ENCODE peak calls at places on chromosomes 6 and 20, in five cellular contexts. W is CD4-positive, CD25-positive, alpha-beta regulatory T cell; K is T-cell; Q is CD8-positive, alpha-beta T cell; A is occipital lobe. E is an unnamed sample.

GRCh38 chr6:28615955-28616747 is 90.5 kb downstream of the GPX5 start:
- DNase-seq in Q (no peak), A (no peak), K (no peak), W (no peak), E (no peak)

GRCh38 chr20:8997720-8998119 is 71.2 kb upstream of the PLCB4 start:
- DNase-seq in K (no peak), W (no peak), A (no peak), Q (no peak), E (no peak)

GRCh38 chr20:38805958-38806854 is 709 bp downstream of the PPP1R16B start:
- DNase-seq in W (peak), A (peak), K (peak), Q (peak), E (peak)

GRCh38 chr6:39018103-39018502 is 30.5 kb upstream of the GLP1R start:
- DNase-seq in A (no peak), W (no peak), Q (no peak), K (no peak), E (no peak)

GRCh38 chr20:3681931-3682820 is at the start of gene ADAM33:
- DNase-seq in A (no peak), Q (no peak), K (no peak), W (no peak), E (no peak)

GRCh38 chr6:79610301-79611009 is 20.7 kb upstream of the SH3BGRL2 start:
- DNase-seq in W (no peak), K (no peak), Q (no peak), A (no peak), E (no peak)

GRCh38 chr6:90019216-90019615 is 124.9 kb downstream of the GJA10 start:
- DNase-seq in W (no peak), A (no peak), K (no peak), Q (no peak), E (no peak)

GRCh38 chr6:37134622-37135191 is 35.2 kb upstream of the PIM1 start:
- DNase-seq in A (no peak), K (peak), W (no peak), Q (peak), E (no peak)

GRCh38 chr6:153553627-153554026 is 422.5 kb upstream of the RGS17 start:
- DNase-seq in K (no peak), A (no peak), W (no peak), Q (no peak), E (no peak)

GRCh38 chr6:137677714-137678113 is 183.5 kb upstream of the OLIG3 start:
- DNase-seq in K (no peak), A (no peak), W (no peak), Q (no peak), E (no peak)

GRCh38 chr6:42263165-42263852 is 45.6 kb upstream of the MRPS10 start:
- DNase-seq in W (no peak), K (no peak), Q (no peak), A (no peak), E (no peak)

GRCh38 chr20:34468956-34469355 is 47.3 kb upstream of the DYNLRB1 start:
- DNase-seq in K (no peak), Q (no peak), W (no peak), A (no peak), E (no peak)

GRCh38 chr6:157732007-157732406 is 91.0 kb upstream of the SNX9 start:
- DNase-seq in K (no peak), Q (no peak), A (no peak), W (no peak), E (no peak)

GRCh38 chr6:151445482-151445881 is 6.4 kb downstream of the RMND1 start:
- DNase-seq in Q (no peak), W (no peak), A (no peak), K (no peak), E (no peak)

GRCh38 chr20:45621593-45621992 is 7.9 kb upstream of the WFDC10A start:
- DNase-seq in A (no peak), Q (no peak), W (no peak), K (no peak), E (no peak)

GRCh38 chr20:31987744-31988143 is 19.8 kb downstream of the XKR7 start:
- DNase-seq in W (no peak), A (no peak), K (no peak), Q (no peak), E (no peak)

GRCh38 chr6:156557269-156557885 is 219.8 kb upstream of the ARID1B start:
- DNase-seq in W (no peak), A (peak), Q (no peak), K (no peak), E (no peak)

GRCh38 chr20:33312583-33312982 is 29.6 kb downstream of the BPIFB1 start:
- DNase-seq in K (no peak), A (no peak), Q (no peak), W (no peak), E (no peak)

GRCh38 chr6:56851541-56852248 is 103.2 kb upstream of the BEND6 start:
- DNase-seq in W (no peak), A (peak), Q (no peak), K (no peak), E (peak)

GRCh38 chr6:130547723-130548122 is 181.9 kb downstream of the TMEM200A start:
- DNase-seq in K (no peak), Q (no peak), W (no peak), A (no peak), E (no peak)

GRCh38 chr6:107061125-107062020 is 33.4 kb downstream of the MTRES1 start:
- DNase-seq in W (no peak), A (no peak), Q (no peak), K (no peak), E (no peak)

GRCh38 chr6:154257074-154257473 is 99.5 kb downstream of the IPCEF1 start:
- DNase-seq in Q (no peak), W (no peak), K (no peak), A (no peak), E (no peak)

GRCh38 chr6:64685401-64685800 is 1021.6 kb downstream of the EYS start:
- DNase-seq in K (no peak), W (no peak), Q (no peak), A (no peak), E (no peak)

GRCh38 chr6:25085761-25086160 is 150.0 kb upstream of the RIPOR2 start:
- DNase-seq in Q (no peak), K (no peak), A (no peak), W (no peak), E (peak)

GRCh38 chr6:124967444-124967843 is 5.2 kb downstream of the RNF217 start:
- DNase-seq in W (no peak), Q (no peak), K (no peak), A (no peak), E (no peak)

GRCh38 chr6:138115877-138116660 is 8.8 kb upstream of the PERP start:
- DNase-seq in K (peak), W (peak), A (no peak), Q (peak), E (peak)

GRCh38 chr20:46640044-46640443 is 11.2 kb downstream of the SLC13A3 start:
- DNase-seq in W (no peak), K (no peak), A (no peak), Q (no peak), E (no peak)

GRCh38 chr6:82951389-82951788 is 114.3 kb downstream of the UBE3D start:
- DNase-seq in W (no peak), K (no peak), A (no peak), Q (no peak), E (no peak)

GRCh38 chr6:81655696-81656095 is 96.8 kb downstream of the TENT5A start:
- DNase-seq in Q (no peak), A (no peak), K (no peak), W (no peak), E (no peak)